ENCODE peak calls at places on chromosomes 11 and 22, in four cellular contexts. One of them, this sample, is unnamed.
A peak's percentile ranks its signal among the peaks of the same experiment; 100 is the strongest.

GRCh38 chr11:46298699-46299424 is 21.4 kb downstream of the CREB3L1 start:
- DNase-seq in nucleus accumbens: no peak
- DNase-seq in AG08396: peak; percentile 79
- DNase-seq in omental fat pad: no peak
- DNase-seq in this sample: peak; percentile 94

GRCh38 chr11:57321996-57322880 is 2.5 kb downstream of the TNKS1BP1 start:
- DNase-seq in nucleus accumbens: peak; percentile 41
- DNase-seq in AG08396: peak; percentile 98
- DNase-seq in omental fat pad: peak; percentile 69
- DNase-seq in this sample: peak; percentile 99

GRCh38 chr22:37161442-37161841 is 11.7 kb upstream of the IL2RB start:
- DNase-seq in nucleus accumbens: no peak
- DNase-seq in AG08396: no peak
- DNase-seq in omental fat pad: no peak
- DNase-seq in this sample: no peak

GRCh38 chr11:75055511-75055910 is 41.2 kb downstream of the OR2AT4 start:
- DNase-seq in nucleus accumbens: no peak
- DNase-seq in AG08396: no peak
- DNase-seq in omental fat pad: no peak
- DNase-seq in this sample: no peak

GRCh38 chr11:17531818-17532131 is 12.4 kb downstream of the USH1C start:
- DNase-seq in nucleus accumbens: no peak
- DNase-seq in AG08396: peak; percentile 45
- DNase-seq in omental fat pad: no peak
- DNase-seq in this sample: no peak

GRCh38 chr11:18132341-18132740 is at the start of gene MRGPRX3:
- DNase-seq in nucleus accumbens: no peak
- DNase-seq in AG08396: no peak
- DNase-seq in omental fat pad: no peak
- DNase-seq in this sample: no peak

GRCh38 chr11:20854214-20854613 is 184.8 kb downstream of the NELL1 start:
- DNase-seq in nucleus accumbens: no peak
- DNase-seq in AG08396: no peak
- DNase-seq in omental fat pad: no peak
- DNase-seq in this sample: no peak

GRCh38 chr22:40123387-40123786 is 54.3 kb upstream of the TNRC6B start:
- DNase-seq in nucleus accumbens: no peak
- DNase-seq in AG08396: no peak
- DNase-seq in omental fat pad: no peak
- DNase-seq in this sample: no peak

GRCh38 chr22:48605125-48605524 is 1222.5 kb downstream of the BRD1 start:
- DNase-seq in nucleus accumbens: no peak
- DNase-seq in AG08396: no peak
- DNase-seq in omental fat pad: no peak
- DNase-seq in this sample: no peak

GRCh38 chr11:17724020-17724908 is 4.9 kb downstream of the MYOD1 start:
- DNase-seq in nucleus accumbens: no peak
- DNase-seq in AG08396: no peak
- DNase-seq in omental fat pad: no peak
- DNase-seq in this sample: no peak

GRCh38 chr22:27475548-27475897 is 326.0 kb downstream of the MN1 start:
- DNase-seq in nucleus accumbens: no peak
- DNase-seq in AG08396: no peak
- DNase-seq in omental fat pad: no peak
- DNase-seq in this sample: no peak

GRCh38 chr11:93652161-93652597 is 9.3 kb upstream of the CEP295 start:
- DNase-seq in nucleus accumbens: no peak
- DNase-seq in AG08396: peak; percentile 36
- DNase-seq in omental fat pad: no peak
- DNase-seq in this sample: peak; percentile 63

GRCh38 chr11:124900464-124900863 is 2.8 kb upstream of the ROBO4 start:
- DNase-seq in nucleus accumbens: no peak
- DNase-seq in AG08396: peak; percentile 83
- DNase-seq in omental fat pad: no peak
- DNase-seq in this sample: peak; percentile 89

GRCh38 chr22:17881366-17881765 is 107.1 kb upstream of the BID start:
- DNase-seq in nucleus accumbens: no peak
- DNase-seq in AG08396: no peak
- DNase-seq in omental fat pad: no peak
- DNase-seq in this sample: no peak